ENCODE peak calls at places on chromosomes 1 and 21, in six cellular contexts. V is cardiac muscle cell, K is ovary, N is lower lobe of right lung, S is fibroblast of lung, T is IMR-90. M is an unnamed sample. For H3K4me1, the result is how much of the 10 kb centered on the place peaks cover.

GRCh38 chr1:235642021-235642942 is 7.3 kb downstream of the GNG4 start:
- DNase-seq in S (peak), V (no peak), N (no peak), T (peak), K (no peak), M (peak)

GRCh38 chr1:152162826-152163463 is 3.9 kb upstream of the RPTN start:
- DNase-seq in T (peak), N (no peak), V (no peak), K (no peak), S (peak), M (no peak)

GRCh38 chr21:46130721-46131720 is 24.4 kb downstream of the FTCD start:
- DNase-seq in N (peak), K (peak), S (no peak), V (no peak), T (no peak), M (peak)

GRCh38 chr1:224245188-224245587 is 62.1 kb downstream of the DEGS1 start:
- DNase-seq in V (no peak), S (peak), N (peak), T (peak), K (no peak), M (peak)

GRCh38 chr1:35220976-35221375 is 28.0 kb upstream of the SFPQ start:
- DNase-seq in N (no peak), K (no peak), S (peak), T (no peak), V (peak), M (no peak)

GRCh38 chr1:147612366-147612765 is 58.0 kb downstream of the ACP6 start:
- DNase-seq in T (no peak), K (no peak), S (no peak), V (no peak), N (no peak), M (no peak)

GRCh38 chr21:45006536-45007079 is 66.8 kb downstream of the SLX9 start:
- DNase-seq in S (no peak), N (peak), K (no peak), V (no peak), T (no peak), M (peak)

GRCh38 chr21:38773108-38774061 is 32.3 kb upstream of the ETS2 start:
- DNase-seq in T (peak), V (no peak), S (peak), N (no peak), K (no peak), M (no peak)

GRCh38 chr1:22922640-22923039 is 50.0 kb downstream of the LACTBL1 start:
- DNase-seq in K (no peak), T (peak), N (no peak), V (no peak), S (peak), M (peak)

GRCh38 chr1:201783067-201783466 is 45.9 kb upstream of the IPO9 start:
- DNase-seq in S (no peak), K (no peak), T (peak), V (no peak), N (no peak), M (no peak)

GRCh38 chr1:192544983-192545393 is 30.6 kb upstream of the RGS1 start:
- DNase-seq in N (no peak), T (peak), K (no peak), V (no peak), S (peak), M (no peak)

GRCh38 chr1:180165096-180165495 is 10.4 kb downstream of the QSOX1 start:
- DNase-seq in N (no peak), S (no peak), V (no peak), K (no peak), T (no peak), M (no peak)

GRCh38 chr1:89758127-89758526 is 62.7 kb upstream of the LRRC8D start:
- DNase-seq in V (no peak), N (no peak), T (no peak), S (no peak), K (no peak), M (no peak)

GRCh38 chr1:160095382-160096105 is 2.9 kb downstream of the IGSF8 start:
- DNase-seq in T (no peak), N (no peak), V (no peak), K (no peak), S (no peak), M (peak)

GRCh38 chr1:7454895-7455784 is 316.0 kb upstream of the VAMP3 start:
- DNase-seq in T (no peak), K (peak), S (peak), V (no peak), N (no peak), M (no peak)

GRCh38 chr1:6507037-6507428 is 15.6 kb upstream of the PLEKHG5 start:
- DNase-seq in K (no peak), V (no peak), N (no peak), T (no peak), S (no peak), M (no peak)

GRCh38 chr1:55310517-55310927 is 95.4 kb upstream of the USP24 start:
- DNase-seq in T (peak), V (no peak), S (peak), K (no peak), N (no peak), M (no peak)

GRCh38 chr1:14977338-14977931 is 176.1 kb upstream of the TMEM51 start:
- DNase-seq in S (no peak), K (no peak), N (no peak), T (no peak), V (no peak), M (no peak)

GRCh38 chr1:56524263-56524662 is 55.1 kb downstream of the PLPP3 start:
- DNase-seq in V (no peak), T (no peak), N (no peak), K (no peak), S (no peak), M (no peak)

GRCh38 chr1:19374926-19375325 is 62.8 kb downstream of the SLC66A1 start:
- DNase-seq in T (no peak), K (no peak), S (no peak), V (no peak), N (no peak), M (no peak)

GRCh38 chr21:25572895-25573310 is 34.4 kb downstream of the MRPL39 start:
- DNase-seq in T (peak), S (peak), V (no peak), K (no peak), N (no peak), M (no peak)

GRCh38 chr21:34027727-34028461 is 45.5 kb upstream of the MRPS6 start:
- DNase-seq in N (no peak), S (peak), K (no peak), T (no peak), V (no peak), M (no peak)

GRCh38 chr1:96756789-96757188 is 35.2 kb downstream of the PTBP2 start:
- DNase-seq in T (no peak), K (no peak), V (no peak), S (no peak), N (no peak), M (no peak)

GRCh38 chr1:177914603-177915002 is 55.3 kb downstream of the SEC16B start:
- DNase-seq in K (no peak), V (no peak), S (peak), N (no peak), T (peak), M (no peak)

GRCh38 chr1:97377432-97378034 is 543.3 kb downstream of the DPYD start:
- DNase-seq in T (no peak), S (peak), K (no peak), V (no peak), N (no peak), M (no peak)

GRCh38 chr1:44315521-44315920 is 39.5 kb downstream of the ERI3 start:
- DNase-seq in N (no peak), K (no peak), V (no peak), T (no peak), S (no peak), M (no peak)

GRCh38 chr1:98839840-98840239 is 164.8 kb downstream of the PLPPR5 start:
- DNase-seq in S (peak), K (no peak), V (no peak), T (peak), N (no peak), M (no peak)

GRCh38 chr1:16172964-16173446 is 17.1 kb upstream of the EPHA2 start:
- DNase-seq in N (no peak), T (peak), V (no peak), K (no peak), S (peak), M (no peak)

GRCh38 chr1:183273300-183273699 is 87.2 kb downstream of the LAMC2 start:
- DNase-seq in T (no peak), K (no peak), S (peak), V (no peak), N (no peak), M (peak)

GRCh38 chr1:25572708-25573590 is 29.5 kb downstream of the LDLRAP1 start:
- DNase-seq in N (no peak), V (peak), K (no peak), S (peak), T (peak), M (no peak)

GRCh38 chr1:54846716-54847284 is 40.2 kb downstream of the DHCR24 start:
- DNase-seq in V (no peak), K (no peak), S (no peak), N (no peak), T (no peak), M (no peak)

GRCh38 chr1:225754940-225755635 is 22.5 kb upstream of the SRP9 start:
- DNase-seq in T (peak), S (peak), K (no peak), N (no peak), V (no peak), M (peak)

GRCh38 chr1:201299968-201300367 is 16.7 kb downstream of the PKP1 start:
- DNase-seq in S (peak), V (no peak), K (no peak), N (peak), T (peak), M (peak)

GRCh38 chr1:232872738-232873137 is 67.5 kb downstream of the MAP10 start:
- DNase-seq in S (no peak), V (no peak), K (no peak), T (no peak), N (no peak), M (no peak)

GRCh38 chr1:53642215-53642555 is 96.8 kb downstream of the GLIS1 start:
- DNase-seq in V (no peak), S (no peak), K (no peak), N (peak), T (no peak), M (no peak)

DNA sequence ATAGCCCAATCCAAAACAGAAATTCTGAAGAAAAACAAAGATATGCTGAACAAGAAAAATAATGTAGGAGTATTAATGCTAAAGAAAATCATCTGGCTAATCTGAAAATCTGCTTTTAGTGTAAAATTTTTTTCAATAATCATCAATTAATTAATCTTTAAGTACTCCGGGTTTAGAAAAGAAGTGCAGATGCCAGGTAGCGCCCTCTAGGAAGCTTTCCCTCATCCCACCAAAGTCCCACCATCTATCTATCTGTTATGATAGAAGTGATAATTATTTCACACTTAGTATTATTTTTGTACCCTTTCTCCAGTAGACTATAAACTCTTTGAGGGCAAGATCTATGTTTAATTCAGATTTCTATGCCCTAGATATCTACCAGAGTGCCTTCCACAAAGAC is 240.3 kb downstream of the AKT3 start:
- DNase-seq in V (no peak), T (no peak), S (no peak), K (no peak), N (no peak), M (no peak)
- TF ChIP-seq CTCF in V (no peak), T (no peak), S (no peak), K (no peak), N (no peak), M (no peak)

GRCh38 chr1:1359316-1359667 is 937 bp upstream of the MXRA8 start:
- DNase-seq in V (no peak), K (no peak), T (peak), S (peak), N (no peak), M (peak)

GRCh38 chr1:1356166-1356795 is 2.1 kb downstream of the MXRA8 start:
- DNase-seq in T (no peak), S (no peak), N (no peak), V (no peak), K (no peak), M (no peak)

GRCh38 chr1:1356796-1357401 is 1.5 kb downstream of the MXRA8 start:
- DNase-seq in T (no peak), N (no peak), V (no peak), S (no peak), K (peak), M (no peak)

GRCh38 chr1:1358433-1359201 is at the start of gene MXRA8:
- DNase-seq in V (peak), T (peak), K (peak), S (peak), N (no peak), M (no peak)

GRCh38 chr1:1357871-1358432 is 403 bp downstream of the MXRA8 start:
- DNase-seq in V (no peak), K (no peak), N (no peak), T (peak), S (no peak), M (no peak)
- H3K4me1 ChIP-seq in V (under half), K (under half), N (under half), T (under half), S (under half), M (half or more)

GRCh38 chr1:228445524-228445866 is 28.8 kb upstream of the TRIM17 start:
- DNase-seq in K (no peak), V (no peak), T (no peak), N (no peak), S (no peak), M (no peak)
- TF ChIP-seq CTCF in K (no peak), V (no peak), T (no peak), N (no peak), S (no peak), M (no peak)

DNA sequence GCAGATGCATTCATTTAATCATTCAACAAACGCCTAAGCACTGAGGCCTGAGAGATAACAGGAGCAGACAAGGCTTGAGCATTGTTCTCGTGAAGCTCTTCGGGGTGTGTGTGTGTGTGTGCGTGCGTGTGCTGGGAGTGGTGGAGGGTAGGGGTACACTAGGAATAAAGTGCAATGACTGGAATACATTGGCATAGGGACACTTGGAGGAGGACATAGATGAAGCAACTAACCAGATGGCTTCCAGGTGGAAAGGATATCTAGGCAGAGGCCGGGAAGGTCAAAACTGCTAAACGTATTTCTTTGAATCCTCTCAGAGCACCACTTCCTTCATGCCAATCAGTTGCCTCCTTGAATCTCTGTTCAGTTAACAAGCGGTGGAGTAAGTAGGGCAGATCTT is 92.6 kb downstream of the TPR start:
- DNase-seq in V (no peak), N (no peak), S (no peak), K (no peak), T (no peak), M (no peak)
- H3K4me1 ChIP-seq in V (under half), N (under half), S (under half), K (under half), T (under half), M (under half)

GRCh38 chr1:239718997-239719628 is 332.7 kb downstream of the CHRM3 start:
- DNase-seq in V (no peak), T (no peak), S (no peak), K (no peak), N (no peak), M (no peak)
- TF ChIP-seq CTCF in V (no peak), T (no peak), S (no peak), K (no peak), N (no peak), M (no peak)

GRCh38 chr1:230272557-230272956 is 153.6 kb downstream of the PGBD5 start:
- DNase-seq in N (no peak), K (no peak), T (no peak), S (no peak), V (no peak), M (peak)

GRCh38 chr1:230270185-230270939 is 155.8 kb downstream of the PGBD5 start:
- DNase-seq in S (peak), T (peak), N (no peak), K (no peak), V (no peak), M (peak)

GRCh38 chr1:230273141-230273710 is 152.9 kb downstream of the PGBD5 start:
- DNase-seq in K (no peak), S (no peak), N (no peak), T (no peak), V (no peak), M (peak)

GRCh38 chr1:230270940-230271325 is 155.2 kb downstream of the PGBD5 start:
- DNase-seq in V (no peak), S (peak), K (no peak), T (no peak), N (peak), M (peak)

GRCh38 chr1:230271396-230272035 is 154.6 kb downstream of the PGBD5 start:
- DNase-seq in T (no peak), K (no peak), S (no peak), N (peak), V (no peak), M (peak)
- H3K4me1 ChIP-seq in T (under half), K (under half), S (under half), N (under half), V (under half), M (half or more)

GRCh38 chr1:924619-925323 is 1.0 kb downstream of the SAMD11 start:
- DNase-seq in N (no peak), S (peak), K (no peak), V (peak), T (peak), M (no peak)
- TF ChIP-seq CTCF in N (no peak), S (no peak), K (no peak), V (no peak), T (peak), M (no peak)